ENCODE peak calls at places on chromosomes 2 and 18, in eight cellular contexts. G is NCI-H446, H is GM23338, C is MV-4-11, J is frontal cortex, Z is GM10248, D is AG20443, Q is activated T-cell treated with anti-CD3 and anti-CD28 coated beads for 48 hours. U is an unnamed sample.

GRCh38 chr2:229914182-229914581 is 7.6 kb downstream of the TRIP12 start:
- DNase-seq in G (no peak), H (no peak), C (peak; percentile 46), J (no peak), Z (no peak), D (no peak), Q (no peak), U (no peak)

GRCh38 chr18:78643981-78644380 is 335.6 kb upstream of the SALL3 start:
- DNase-seq in G (no peak), H (no peak), C (no peak), J (no peak), Z (no peak), D (no peak), Q (no peak), U (no peak)

GRCh38 chr2:180124273-180124881 is 117.3 kb upstream of the CWC22 start:
- DNase-seq in G (peak; percentile 86), H (peak; percentile 70), C (peak; percentile 51), J (no peak), Z (peak; percentile 39), D (peak; percentile 52), Q (no peak), U (no peak)

GRCh38 chr2:211534655-211535054 is 978.3 kb downstream of the CPS1 start:
- DNase-seq in G (peak; percentile 82), H (peak; percentile 3), C (no peak), J (no peak), Z (no peak), D (no peak), Q (no peak), U (no peak)

GRCh38 chr2:71952572-71953188 is 195.0 kb downstream of the CYP26B1 start:
- DNase-seq in G (no peak), H (no peak), C (no peak), J (no peak), Z (no peak), D (peak; percentile 14), Q (no peak), U (no peak)

GRCh38 chr2:104766683-104767082 is 87.2 kb upstream of the POU3F3 start:
- DNase-seq in G (no peak), H (peak; percentile 55), C (peak; percentile 9), J (no peak), Z (no peak), D (peak; percentile 37), Q (no peak), U (no peak)

GRCh38 chr18:9474103-9474982 is 970 bp upstream of the RALBP1 start:
- DNase-seq in G (peak; percentile 77), H (peak; percentile 75), C (peak; percentile 15), J (no peak), Z (no peak), D (peak; percentile 90), Q (no peak), U (peak; percentile 53)

GRCh38 chr2:140205093-140205492 is 1424.9 kb upstream of the NXPH2 start:
- DNase-seq in G (no peak), H (no peak), C (no peak), J (no peak), Z (no peak), D (no peak), Q (no peak), U (no peak)

GRCh38 chr2:182066439-182067061 is 80.9 kb downstream of the PPP1R1C start:
- DNase-seq in G (no peak), H (no peak), C (no peak), J (no peak), Z (no peak), D (peak; percentile 54), Q (no peak), U (no peak)

GRCh38 chr18:3995476-3996102 is 459.5 kb downstream of the DLGAP1 start:
- DNase-seq in G (peak; percentile 82), H (peak; percentile 92), C (peak; percentile 48), J (no peak), Z (peak; percentile 31), D (peak; percentile 24), Q (peak; percentile 15), U (no peak)

GRCh38 chr18:78857252-78858150 is 122.1 kb upstream of the SALL3 start:
- DNase-seq in G (no peak), H (no peak), C (no peak), J (no peak), Z (no peak), D (no peak), Q (no peak), U (no peak)

GRCh38 chr18:58690259-58690658 is 19.0 kb downstream of the MALT1 start:
- DNase-seq in G (no peak), H (no peak), C (no peak), J (no peak), Z (no peak), D (no peak), Q (no peak), U (no peak)

GRCh38 chr18:79955302-79956075 is 4.0 kb upstream of the SLC66A2 start:
- DNase-seq in G (no peak), H (no peak), C (no peak), J (no peak), Z (no peak), D (no peak), Q (no peak), U (no peak)

GRCh38 chr18:48942554-48943261 is 8.1 kb downstream of the SMAD7 start:
- DNase-seq in G (no peak), H (no peak), C (no peak), J (no peak), Z (no peak), D (peak; percentile 89), Q (no peak), U (no peak)

GRCh38 chr2:29014331-29014730 is 33.2 kb downstream of the TOGARAM2 start:
- DNase-seq in G (no peak), H (no peak), C (no peak), J (no peak), Z (no peak), D (no peak), Q (no peak), U (no peak)

GRCh38 chr2:121529439-121530209 is 1.1 kb upstream of the RNU4ATAC start:
- DNase-seq in G (peak; percentile 62), H (peak; percentile 88), C (no peak), J (peak; percentile 23), Z (peak; percentile 46), D (peak; percentile 69), Q (no peak), U (peak; percentile 36)

U was measured in 8988T.